ENCODE peak calls at places on chromosomes 16 and 17, in eight cellular contexts. One of them, this sample, is unnamed.

GRCh38 chr17:7704601-7705268 is at the start of gene EFNB3:
- DNase-seq in cardiac muscle cell: peak
- DNase-seq in colonic mucosa: no peak
- DNase-seq in fibroblast of lung: peak
- DNase-seq in adrenal gland: no peak
- DNase-seq in tibial artery: no peak
- DNase-seq in body of pancreas: peak
- DNase-seq in CD8-positive, alpha-beta T cell: no peak
- DNase-seq in this sample: no peak

GRCh38 chr17:77320501-77321256 is 179.9 kb downstream of the SEC14L1 start:
- DNase-seq in cardiac muscle cell: no peak
- DNase-seq in colonic mucosa: no peak
- DNase-seq in body of pancreas: no peak
- DNase-seq in tibial artery: peak
- DNase-seq in adrenal gland: peak
- DNase-seq in CD8-positive, alpha-beta T cell: no peak
- DNase-seq in fibroblast of lung: peak
- DNase-seq in this sample: no peak

GRCh38 chr16:3389663-3390338 is 11.0 kb downstream of the ZSCAN32 start:
- DNase-seq in adrenal gland: no peak
- DNase-seq in CD8-positive, alpha-beta T cell: no peak
- DNase-seq in tibial artery: no peak
- DNase-seq in body of pancreas: no peak
- DNase-seq in colonic mucosa: no peak
- DNase-seq in cardiac muscle cell: no peak
- DNase-seq in fibroblast of lung: no peak
- DNase-seq in this sample: no peak

GRCh38 chr16:24737391-24737871 is 8.0 kb downstream of the TNRC6A start:
- DNase-seq in cardiac muscle cell: no peak
- DNase-seq in adrenal gland: no peak
- DNase-seq in body of pancreas: no peak
- DNase-seq in tibial artery: no peak
- DNase-seq in fibroblast of lung: peak
- DNase-seq in CD8-positive, alpha-beta T cell: no peak
- DNase-seq in colonic mucosa: no peak
- DNase-seq in this sample: no peak

GRCh38 chr16:31451681-31452351 is 7.5 kb upstream of the ARMC5 start:
- DNase-seq in tibial artery: peak
- DNase-seq in fibroblast of lung: peak
- DNase-seq in colonic mucosa: no peak
- DNase-seq in adrenal gland: peak
- DNase-seq in CD8-positive, alpha-beta T cell: no peak
- DNase-seq in body of pancreas: peak
- DNase-seq in cardiac muscle cell: peak
- DNase-seq in this sample: no peak

GRCh38 chr16:57044931-57045693 is 47.3 kb upstream of the CPNE2 start:
- DNase-seq in body of pancreas: no peak
- DNase-seq in CD8-positive, alpha-beta T cell: no peak
- DNase-seq in fibroblast of lung: peak
- DNase-seq in tibial artery: no peak
- DNase-seq in colonic mucosa: no peak
- DNase-seq in cardiac muscle cell: no peak
- DNase-seq in adrenal gland: no peak
- DNase-seq in this sample: no peak

GRCh38 chr17:83155128-83156081 is 76.0 kb downstream of the METRNL start:
- DNase-seq in tibial artery: peak
- DNase-seq in CD8-positive, alpha-beta T cell: no peak
- DNase-seq in fibroblast of lung: peak
- DNase-seq in body of pancreas: peak
- DNase-seq in cardiac muscle cell: no peak
- DNase-seq in colonic mucosa: no peak
- DNase-seq in adrenal gland: peak
- DNase-seq in this sample: no peak

GRCh38 chr17:78154903-78155811 is 9.0 kb downstream of the C17orf99 start:
- DNase-seq in cardiac muscle cell: no peak
- DNase-seq in fibroblast of lung: peak
- DNase-seq in CD8-positive, alpha-beta T cell: no peak
- DNase-seq in adrenal gland: no peak
- DNase-seq in tibial artery: no peak
- DNase-seq in colonic mucosa: peak
- DNase-seq in body of pancreas: no peak
- DNase-seq in this sample: peak

GRCh38 chr17:79360196-79360595 is 250.7 kb downstream of the RBFOX3 start:
- DNase-seq in adrenal gland: no peak
- DNase-seq in tibial artery: no peak
- DNase-seq in cardiac muscle cell: no peak
- DNase-seq in colonic mucosa: no peak
- DNase-seq in CD8-positive, alpha-beta T cell: no peak
- DNase-seq in body of pancreas: no peak
- DNase-seq in fibroblast of lung: no peak
- DNase-seq in this sample: no peak

GRCh38 chr16:61165797-61166196 is 870.4 kb downstream of the CDH8 start:
- DNase-seq in adrenal gland: no peak
- DNase-seq in body of pancreas: no peak
- DNase-seq in fibroblast of lung: no peak
- DNase-seq in tibial artery: no peak
- DNase-seq in CD8-positive, alpha-beta T cell: no peak
- DNase-seq in cardiac muscle cell: no peak
- DNase-seq in colonic mucosa: no peak
- DNase-seq in this sample: no peak

GRCh38 chr17:38565853-38566665 is 39.7 kb downstream of the SRCIN1 start:
- DNase-seq in adrenal gland: no peak
- DNase-seq in CD8-positive, alpha-beta T cell: no peak
- DNase-seq in colonic mucosa: no peak
- DNase-seq in fibroblast of lung: no peak
- DNase-seq in body of pancreas: no peak
- DNase-seq in cardiac muscle cell: no peak
- DNase-seq in tibial artery: no peak
- DNase-seq in this sample: no peak

GRCh38 chr17:17663160-17664072 is 17.8 kb upstream of the RAI1 start:
- DNase-seq in cardiac muscle cell: peak
- DNase-seq in CD8-positive, alpha-beta T cell: peak
- DNase-seq in colonic mucosa: peak
- DNase-seq in adrenal gland: peak
- DNase-seq in fibroblast of lung: peak
- DNase-seq in body of pancreas: peak
- DNase-seq in tibial artery: no peak
- DNase-seq in this sample: peak

GRCh38 chr16:2507052-2507678 is 6.6 kb upstream of the ATP6V0C start:
- DNase-seq in adrenal gland: no peak
- DNase-seq in body of pancreas: peak
- DNase-seq in tibial artery: no peak
- DNase-seq in fibroblast of lung: no peak
- DNase-seq in cardiac muscle cell: no peak
- DNase-seq in CD8-positive, alpha-beta T cell: no peak
- DNase-seq in colonic mucosa: no peak
- DNase-seq in this sample: no peak

GRCh38 chr17:81519284-81520020 is 6.9 kb upstream of the ACTG1 start:
- DNase-seq in adrenal gland: peak
- DNase-seq in body of pancreas: peak
- DNase-seq in tibial artery: peak
- DNase-seq in CD8-positive, alpha-beta T cell: peak
- DNase-seq in fibroblast of lung: no peak
- DNase-seq in colonic mucosa: peak
- DNase-seq in cardiac muscle cell: peak
- DNase-seq in this sample: no peak

GRCh38 chr17:8803531-8804416 is 4.6 kb upstream of the MFSD6L start:
- DNase-seq in CD8-positive, alpha-beta T cell: no peak
- DNase-seq in cardiac muscle cell: peak
- DNase-seq in adrenal gland: no peak
- DNase-seq in tibial artery: no peak
- DNase-seq in fibroblast of lung: no peak
- DNase-seq in body of pancreas: no peak
- DNase-seq in colonic mucosa: peak
- DNase-seq in this sample: no peak

GRCh38 chr16:26051078-26051477 is 359.3 kb downstream of the HS3ST4 start:
- DNase-seq in fibroblast of lung: no peak
- DNase-seq in colonic mucosa: no peak
- DNase-seq in tibial artery: no peak
- DNase-seq in adrenal gland: no peak
- DNase-seq in cardiac muscle cell: no peak
- DNase-seq in body of pancreas: no peak
- DNase-seq in CD8-positive, alpha-beta T cell: no peak
- DNase-seq in this sample: no peak

GRCh38 chr16:273547-274421 is 2.0 kb downstream of the RGS11 start:
- DNase-seq in colonic mucosa: peak
- DNase-seq in tibial artery: no peak
- DNase-seq in CD8-positive, alpha-beta T cell: no peak
- DNase-seq in adrenal gland: no peak
- DNase-seq in fibroblast of lung: no peak
- DNase-seq in body of pancreas: peak
- DNase-seq in cardiac muscle cell: no peak
- DNase-seq in this sample: no peak

DNA sequence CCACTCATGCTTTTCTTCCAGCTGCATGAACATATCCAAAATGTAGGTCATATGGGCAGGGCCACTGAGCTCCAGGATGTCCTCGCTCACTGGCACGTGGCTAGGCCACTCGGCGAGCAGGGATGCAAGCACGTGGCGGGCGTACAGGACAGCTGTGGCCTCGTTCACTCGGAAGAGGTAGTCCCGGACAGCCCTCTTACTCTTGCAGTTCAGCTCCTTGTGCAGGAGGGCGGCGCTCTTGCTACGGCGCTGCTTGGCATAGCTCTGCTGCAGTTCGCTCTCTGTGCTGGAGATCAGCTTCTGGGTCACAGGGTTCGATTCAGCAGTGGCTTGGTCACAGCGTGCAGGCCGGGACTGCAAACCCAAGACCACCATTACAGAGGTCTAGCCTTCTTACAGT is 53.1 kb upstream of the ATP2A3 start:
- DNase-seq in adrenal gland: no peak
- DNase-seq in colonic mucosa: no peak
- DNase-seq in tibial artery: no peak
- DNase-seq in cardiac muscle cell: no peak
- DNase-seq in CD8-positive, alpha-beta T cell: no peak
- DNase-seq in fibroblast of lung: no peak
- DNase-seq in body of pancreas: no peak
- DNase-seq in this sample: no peak
- TF ChIP-seq CTCF in adrenal gland: no peak
- TF ChIP-seq CTCF in colonic mucosa: peak
- TF ChIP-seq CTCF in tibial artery: no peak
- TF ChIP-seq CTCF in cardiac muscle cell: no peak
- TF ChIP-seq CTCF in CD8-positive, alpha-beta T cell: no peak
- TF ChIP-seq CTCF in fibroblast of lung: no peak
- TF ChIP-seq CTCF in body of pancreas: no peak
- TF ChIP-seq CTCF in this sample: peak

DNA sequence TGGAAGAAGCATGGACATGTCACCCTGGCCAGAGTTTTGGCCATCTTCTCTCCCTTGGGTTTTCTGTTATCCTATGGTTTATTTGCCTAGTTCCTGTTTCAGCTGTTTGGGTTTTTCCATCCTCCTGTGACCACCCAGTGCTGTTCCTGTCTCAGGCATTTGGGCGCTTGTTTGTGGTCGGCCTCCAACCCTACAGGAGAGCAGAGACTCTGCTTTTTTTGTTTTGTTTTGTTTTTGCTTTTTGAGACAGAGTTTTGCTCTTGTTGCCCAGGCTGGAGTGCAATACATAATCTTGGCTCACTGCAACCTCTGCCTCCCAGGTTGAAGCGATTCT is 3.3 kb upstream of the ZC3H7A start:
- DNase-seq in adrenal gland: no peak
- DNase-seq in cardiac muscle cell: no peak
- DNase-seq in colonic mucosa: no peak
- DNase-seq in CD8-positive, alpha-beta T cell: no peak
- DNase-seq in fibroblast of lung: no peak
- DNase-seq in body of pancreas: no peak
- DNase-seq in tibial artery: peak
- DNase-seq in this sample: no peak
- H3K4me3 ChIP-seq in adrenal gland: no peak
- H3K4me3 ChIP-seq in cardiac muscle cell: no peak
- H3K4me3 ChIP-seq in colonic mucosa: no peak
- H3K4me3 ChIP-seq in CD8-positive, alpha-beta T cell: no peak
- H3K4me3 ChIP-seq in fibroblast of lung: no peak
- H3K4me3 ChIP-seq in body of pancreas: no peak
- H3K4me3 ChIP-seq in tibial artery: no peak
- H3K4me3 ChIP-seq in this sample: peak

GRCh38 chr17:13003454-13003851 is 14.4 kb downstream of the ELAC2 start:
- DNase-seq in adrenal gland: no peak
- DNase-seq in cardiac muscle cell: no peak
- DNase-seq in CD8-positive, alpha-beta T cell: no peak
- DNase-seq in fibroblast of lung: no peak
- DNase-seq in tibial artery: peak
- DNase-seq in colonic mucosa: no peak
- DNase-seq in body of pancreas: no peak
- DNase-seq in this sample: no peak
- TF ChIP-seq CTCF in adrenal gland: no peak
- TF ChIP-seq CTCF in cardiac muscle cell: no peak
- TF ChIP-seq CTCF in CD8-positive, alpha-beta T cell: no peak
- TF ChIP-seq CTCF in fibroblast of lung: no peak
- TF ChIP-seq CTCF in tibial artery: no peak
- TF ChIP-seq CTCF in colonic mucosa: peak
- TF ChIP-seq CTCF in body of pancreas: no peak
- TF ChIP-seq CTCF in this sample: no peak

DNA sequence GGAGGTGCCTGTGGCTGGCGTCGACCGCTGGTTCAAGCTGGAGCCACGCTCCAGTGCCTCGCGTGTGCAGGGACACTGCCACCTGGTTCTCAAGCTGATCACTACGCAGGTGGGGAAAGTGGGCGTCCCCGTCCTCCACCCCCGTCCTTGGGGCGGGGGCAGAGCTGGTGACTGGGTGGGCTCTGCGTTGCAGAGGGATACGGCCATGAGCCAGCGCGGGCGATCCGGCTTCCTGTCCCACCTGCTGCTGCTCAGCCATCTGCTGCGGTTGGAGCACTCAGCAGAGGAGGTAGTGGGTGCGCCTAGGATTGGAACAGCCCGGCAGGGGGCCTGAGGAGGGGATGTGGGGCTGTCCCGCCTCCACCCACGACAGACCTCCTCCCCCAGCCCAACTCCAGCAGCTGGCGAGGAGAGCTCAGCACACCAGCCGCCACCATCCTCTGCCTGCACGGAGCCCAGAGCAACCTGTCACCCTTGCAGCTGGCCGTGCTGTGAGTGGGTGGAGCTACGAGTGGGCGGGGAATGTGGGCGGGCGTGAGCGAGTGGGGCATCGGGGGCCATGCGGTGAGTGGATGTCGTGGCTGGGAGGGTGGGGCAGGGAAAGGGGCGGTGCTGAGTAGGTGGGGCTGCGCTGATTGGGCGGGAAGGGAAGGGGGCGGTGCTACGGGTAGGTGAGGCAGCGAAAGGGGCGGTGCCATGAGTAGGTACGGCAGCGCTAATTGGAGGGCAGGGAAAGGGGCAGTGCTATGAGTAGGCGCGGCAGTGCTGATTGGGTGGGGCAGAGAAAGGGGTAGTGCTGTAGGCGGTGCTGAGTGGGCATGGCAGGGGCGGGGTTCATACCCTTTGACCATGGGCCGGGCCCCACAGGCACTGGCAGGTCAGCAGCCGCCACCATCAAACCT is 8.9 kb downstream of the TSR3 start:
- DNase-seq in colonic mucosa: peak
- DNase-seq in CD8-positive, alpha-beta T cell: peak
- DNase-seq in adrenal gland: peak
- DNase-seq in tibial artery: peak
- DNase-seq in cardiac muscle cell: peak
- DNase-seq in fibroblast of lung: peak
- DNase-seq in body of pancreas: peak
- DNase-seq in this sample: peak
- H3K4me3 ChIP-seq in colonic mucosa: peak
- H3K4me3 ChIP-seq in CD8-positive, alpha-beta T cell: peak
- H3K4me3 ChIP-seq in adrenal gland: no peak
- H3K4me3 ChIP-seq in tibial artery: no peak
- H3K4me3 ChIP-seq in cardiac muscle cell: peak
- H3K4me3 ChIP-seq in fibroblast of lung: no peak
- H3K4me3 ChIP-seq in body of pancreas: no peak
- H3K4me3 ChIP-seq in this sample: peak